ENCODE peak calls at places on chromosomes 16 and 17, in five cellular contexts. C, G, K, E and D are unnamed samples.

GRCh38 chr16:49809561-49809960 is 46.4 kb downstream of the ZNF423 start:
- DNase-seq in K (no peak), E (no peak), G (no peak), C (no peak), D (no peak)

GRCh38 chr16:85541619-85542547 is 71.2 kb upstream of the GSE1 start:
- DNase-seq in E (no peak), C (no peak), G (no peak), K (no peak), D (no peak)

GRCh38 chr17:39599006-39599664 is 8.6 kb downstream of the NEUROD2 start:
- DNase-seq in G (no peak), E (no peak), C (no peak), K (no peak), D (no peak)

GRCh38 chr16:1552129-1552528 is 18.7 kb downstream of the TMEM204 start:
- DNase-seq in G (no peak), K (no peak), C (no peak), E (no peak), D (no peak)

GRCh38 chr16:86391486-86391885 is 118.8 kb upstream of the FOXF1 start:
- DNase-seq in C (no peak), E (no peak), G (no peak), K (no peak), D (no peak)

GRCh38 chr16:68083239-68083781 is 1.9 kb upstream of the NFATC3 start:
- DNase-seq in E (no peak), K (no peak), C (no peak), G (no peak), D (no peak)

GRCh38 chr17:57045868-57046671 is 39.0 kb upstream of the AKAP1 start:
- DNase-seq in G (peak; percentile 60), C (no peak), E (no peak), K (no peak), D (peak; percentile 68)

GRCh38 chr17:81516439-81516838 is 3.8 kb upstream of the ACTG1 start:
- DNase-seq in G (no peak), C (no peak), K (no peak), E (no peak), D (peak; percentile 33)

GRCh38 chr16:66289051-66289680 is 77.3 kb upstream of the CDH5 start:
- DNase-seq in K (no peak), E (no peak), C (no peak), G (no peak), D (peak; percentile 18)